ENCODE peak calls at places on chromosomes 1 and 21, in ten cellular contexts. H is HS-27A, W is GM13977, L is hippocampal formation, B is H9, Q is fibroblast of gingiva, P is DMS79 treated with DMSO at 0.1 percent for 48 hours, N is mammary epithelial cell, F is AML-193, G is bronchial epithelial cell. R is an unnamed sample.

GRCh38 chr1:941588-942383 is 17.3 kb downstream of the NOC2L start:
- DNase-seq in W (peak), H (no peak), N (peak), P (peak), G (no peak), B (peak), Q (peak), F (no peak), L (no peak), R (no peak)

GRCh38 chr1:73617145-73617544 is 580.8 kb downstream of the LRRIQ3 start:
- DNase-seq in L (no peak), F (no peak), Q (no peak), N (no peak), P (no peak), H (no peak), B (no peak), W (no peak), G (no peak), R (no peak)

GRCh38 chr1:206761369-206761768 is 9.2 kb upstream of the IL19 start:
- DNase-seq in P (no peak), B (no peak), F (no peak), Q (no peak), L (no peak), H (no peak), G (no peak), N (no peak), W (no peak), R (no peak)

GRCh38 chr1:24321712-24322635 is 2.8 kb downstream of the GRHL3 start:
- DNase-seq in B (peak), N (peak), H (peak), G (peak), P (peak), F (peak), W (peak), L (no peak), Q (peak), R (no peak)

GRCh38 chr1:54668567-54668966 is 27.0 kb downstream of the MROH7 start:
- DNase-seq in N (no peak), H (no peak), L (no peak), F (no peak), B (no peak), Q (no peak), P (no peak), W (no peak), G (no peak), R (no peak)

GRCh38 chr1:6515771-6516170 is 24.3 kb upstream of the PLEKHG5 start:
- DNase-seq in Q (no peak), L (no peak), F (no peak), B (no peak), G (no peak), H (no peak), W (no peak), N (no peak), P (no peak), R (no peak)

GRCh38 chr1:198671136-198671535 is 32.3 kb downstream of the PTPRC start:
- DNase-seq in H (no peak), B (no peak), W (no peak), N (no peak), L (no peak), G (no peak), F (no peak), Q (no peak), P (no peak), R (no peak)

GRCh38 chr1:212457740-212458338 is 25.1 kb downstream of the NENF start:
- DNase-seq in G (peak), H (no peak), B (peak), N (peak), P (peak), F (peak), Q (peak), L (peak), W (peak), R (no peak)

GRCh38 chr1:235835226-235835625 is 31.5 kb downstream of the LYST start:
- DNase-seq in L (peak), Q (peak), W (no peak), F (no peak), H (no peak), B (no peak), G (no peak), N (no peak), P (peak), R (no peak)

GRCh38 chr1:241485554-241485992 is 34.0 kb downstream of the FH start:
- DNase-seq in W (peak), B (peak), P (no peak), Q (no peak), N (peak), H (no peak), F (no peak), L (no peak), G (peak), R (no peak)

GRCh38 chr1:36711480-36711879 is 228.8 kb upstream of the CSF3R start:
- DNase-seq in N (no peak), W (no peak), F (no peak), G (no peak), B (no peak), Q (no peak), P (no peak), L (no peak), H (no peak), R (no peak)

GRCh38 chr1:183323849-183324683 is 94.1 kb downstream of the NMNAT2 start:
- DNase-seq in F (no peak), L (no peak), P (no peak), W (no peak), Q (no peak), H (no peak), G (peak), N (no peak), B (no peak), R (no peak)

GRCh38 chr1:30422251-30422650 is 301.1 kb downstream of the MATN1 start:
- DNase-seq in B (peak), Q (no peak), H (no peak), G (no peak), P (no peak), L (no peak), N (no peak), W (no peak), F (no peak), R (no peak)

GRCh38 chr1:196180847-196181593 is 427.2 kb downstream of the KCNT2 start:
- DNase-seq in L (no peak), P (no peak), Q (peak), W (no peak), F (peak), H (peak), G (peak), B (no peak), N (peak), R (peak)

GRCh38 chr1:229075217-229075616 is 195.7 kb upstream of the RAB4A start:
- DNase-seq in B (no peak), G (peak), P (no peak), W (no peak), F (no peak), H (no peak), L (no peak), Q (no peak), N (no peak), R (no peak)

GRCh38 chr1:159207774-159208459 is 3.2 kb downstream of the ACKR1 start:
- DNase-seq in P (no peak), F (no peak), Q (no peak), L (no peak), B (no peak), H (no peak), N (no peak), G (no peak), W (no peak), R (no peak)

GRCh38 chr1:90488451-90488850 is 228.7 kb downstream of the BARHL2 start:
- DNase-seq in N (peak), F (no peak), W (no peak), P (no peak), H (peak), B (no peak), G (no peak), Q (no peak), L (no peak), R (peak)

GRCh38 chr1:229248821-229249817 is 21.8 kb upstream of the RAB4A start:
- DNase-seq in Q (no peak), P (no peak), N (no peak), W (no peak), F (peak), H (no peak), G (no peak), L (no peak), B (no peak), R (no peak)

GRCh38 chr1:178581351-178581951 is 68.5 kb downstream of the TEX35 start:
- DNase-seq in B (peak), F (no peak), N (no peak), G (no peak), P (peak), H (no peak), W (no peak), Q (no peak), L (no peak), R (no peak)

GRCh38 chr1:7003676-7004075 is 218.4 kb downstream of the CAMTA1 start:
- DNase-seq in Q (no peak), W (no peak), H (no peak), B (no peak), N (no peak), P (no peak), F (no peak), L (no peak), G (peak), R (no peak)

GRCh38 chr1:61604684-61605083 is 120.3 kb downstream of the TM2D1 start:
- DNase-seq in F (peak), N (no peak), G (no peak), B (no peak), W (no peak), L (no peak), Q (peak), H (no peak), P (no peak), R (no peak)

GRCh38 chr1:222073307-222073995 is 331.6 kb upstream of the DUSP10 start:
- DNase-seq in P (no peak), N (no peak), F (no peak), Q (no peak), G (peak), W (no peak), B (no peak), H (peak), L (no peak), R (peak)

GRCh38 chr1:244174922-244175521 is 123.9 kb downstream of the ZBTB18 start:
- DNase-seq in Q (no peak), L (no peak), B (no peak), P (no peak), G (no peak), H (no peak), W (no peak), F (no peak), N (no peak), R (no peak)

GRCh38 chr21:41725421-41726021 is 41.3 kb downstream of the RIPK4 start:
- DNase-seq in G (no peak), F (no peak), B (no peak), P (no peak), Q (no peak), W (no peak), N (no peak), H (no peak), L (no peak), R (no peak)

GRCh38 chr1:176559474-176560390 is 96.8 kb downstream of the PAPPA2 start:
- DNase-seq in L (peak), G (peak), H (no peak), F (peak), P (peak), B (peak), Q (peak), W (peak), N (peak), R (peak)

GRCh38 chr1:211247921-211248320 is 11.2 kb upstream of the RCOR3 start:
- DNase-seq in L (no peak), G (no peak), B (no peak), N (no peak), H (no peak), P (peak), W (no peak), Q (no peak), F (no peak), R (no peak)

GRCh38 chr1:204435886-204436271 is 24.3 kb upstream of the PPP1R15B start:
- DNase-seq in G (peak), L (no peak), W (no peak), H (no peak), F (no peak), Q (no peak), P (no peak), B (no peak), N (no peak), R (no peak)

GRCh38 chr1:35442737-35443136 is 114.5 kb downstream of the KIAA0319L start:
- DNase-seq in P (no peak), W (no peak), G (no peak), Q (no peak), H (no peak), N (no peak), F (no peak), B (no peak), L (no peak), R (no peak)

GRCh38 chr1:172990598-172991215 is 60.0 kb downstream of the TNFSF18 start:
- DNase-seq in P (no peak), L (no peak), Q (peak), H (no peak), B (no peak), G (peak), N (no peak), F (no peak), W (no peak), R (no peak)

GRCh38 chr1:228735871-228736586 is 750 bp downstream of the RHOU start:
- DNase-seq in N (no peak), G (no peak), F (no peak), P (peak), B (peak), W (no peak), L (no peak), H (no peak), Q (no peak), R (no peak)

GRCh38 chr1:185401019-185401418 is 84.0 kb upstream of the IVNS1ABP start:
- DNase-seq in G (peak), N (peak), Q (no peak), P (no peak), F (no peak), L (no peak), H (no peak), B (peak), W (no peak), R (no peak)

GRCh38 chr21:42833859-42834729 is 45.2 kb downstream of the WDR4 start:
- DNase-seq in F (no peak), L (no peak), Q (no peak), B (no peak), G (no peak), P (no peak), W (no peak), H (no peak), N (no peak), R (no peak)

GRCh38 chr21:42289926-42290325 is 25.3 kb downstream of the TFF3 start:
- DNase-seq in N (no peak), Q (no peak), W (no peak), P (no peak), H (no peak), F (peak), G (no peak), L (peak), B (no peak), R (no peak)

GRCh38 chr1:74180490-74180889 is 17.5 kb downstream of the LRRIQ3 start:
- DNase-seq in L (no peak), Q (peak), G (peak), N (peak), H (no peak), F (peak), B (no peak), P (no peak), W (no peak), R (no peak)

GRCh38 chr1:92990828-92991227 is 29.6 kb upstream of the DIPK1A start:
- DNase-seq in W (no peak), B (no peak), F (no peak), Q (no peak), N (no peak), L (no peak), H (no peak), P (no peak), G (no peak), R (no peak)

GRCh38 chr1:194076646-194077045 is 890.2 kb upstream of the B3GALT2 start:
- DNase-seq in P (no peak), L (no peak), F (no peak), H (no peak), N (no peak), Q (no peak), B (no peak), G (no peak), W (no peak), R (no peak)